ENCODE peak calls at places on chromosomes 13 and 19, in eight cellular contexts. A is heart right ventricle, G is ovary, Q is fibroblast of pulmonary artery, M is AG09309, V is WERI-Rb-1, O is GM06990, U is tibial nerve. K is an unnamed sample.

GRCh38 chr13:113445791-113446487 is 7.3 kb downstream of the ADPRHL1 start:
- DNase-seq in U (no peak), M (no peak), O (peak), G (no peak), A (no peak), V (no peak), Q (no peak), K (no peak)

GRCh38 chr19:42363614-42364346 is 26.3 kb downstream of the CNFN start:
- DNase-seq in Q (no peak), U (no peak), G (no peak), M (no peak), V (no peak), O (no peak), A (no peak), K (no peak)

GRCh38 chr19:15210323-15210774 is 9.6 kb upstream of the NOTCH3 start:
- DNase-seq in Q (peak), U (no peak), G (no peak), O (no peak), M (peak), V (no peak), A (peak), K (no peak)

GRCh38 chr19:58054792-58055482 is 4.1 kb upstream of the ZNF135 start:
- DNase-seq in A (peak), G (peak), U (no peak), O (no peak), Q (peak), M (no peak), V (peak), K (no peak)

GRCh38 chr13:92833071-92833470 is 393.5 kb upstream of the GPC6 start:
- DNase-seq in O (no peak), Q (peak), V (no peak), A (no peak), M (no peak), G (no peak), U (no peak), K (no peak)

GRCh38 chr13:72963762-72964161 is 95.0 kb upstream of the KLF5 start:
- DNase-seq in M (no peak), V (no peak), A (no peak), U (no peak), O (peak), G (no peak), Q (no peak), K (no peak)

GRCh38 chr13:46575843-46576242 is 22.9 kb downstream of the LRCH1 start:
- DNase-seq in Q (peak), M (no peak), U (no peak), V (peak), G (no peak), O (no peak), A (no peak), K (no peak)

GRCh38 chr19:7787141-7787540 is 24.1 kb downstream of the CLEC4M start:
- DNase-seq in M (no peak), O (no peak), Q (no peak), V (no peak), U (no peak), A (peak), G (no peak), K (peak)

GRCh38 chr13:26022538-26023292 is 29.1 kb downstream of the SHISA2 start:
- DNase-seq in Q (peak), G (no peak), O (no peak), V (no peak), U (no peak), M (peak), A (peak), K (peak)

GRCh38 chr13:80390338-80390737 is 49.4 kb upstream of the SPRY2 start:
- DNase-seq in U (no peak), M (no peak), A (no peak), O (no peak), Q (no peak), G (no peak), V (no peak), K (no peak)

GRCh38 chr19:41273076-41273475 is 8.9 kb downstream of the HNRNPUL1 start:
- DNase-seq in V (no peak), A (no peak), G (no peak), Q (no peak), U (no peak), O (no peak), M (no peak), K (no peak)

GRCh38 chr19:47186337-47187022 is 44.5 kb downstream of the BBC3 start:
- DNase-seq in U (no peak), O (peak), A (no peak), G (no peak), M (no peak), Q (no peak), V (no peak), K (no peak)

GRCh38 chr19:39937792-39938191 is 3.4 kb upstream of the FCGBP start:
- DNase-seq in G (no peak), V (no peak), Q (no peak), M (no peak), A (no peak), O (no peak), U (no peak), K (no peak)

GRCh38 chr19:8065489-8066261 is 13.1 kb downstream of the CCL25 start:
- DNase-seq in O (no peak), M (no peak), A (no peak), G (no peak), V (no peak), U (no peak), Q (no peak), K (no peak)

GRCh38 chr19:38317104-38317612 is 1.4 kb upstream of the YIF1B start:
- DNase-seq in U (no peak), G (no peak), M (no peak), V (no peak), O (no peak), A (no peak), Q (no peak), K (no peak)

GRCh38 chr13:30719521-30719914 is 15.8 kb upstream of the ALOX5AP start:
- DNase-seq in M (no peak), G (no peak), A (no peak), Q (no peak), O (no peak), V (no peak), U (no peak), K (no peak)

GRCh38 chr19:13103961-13104847 is 1.5 kb upstream of the LYL1 start:
- DNase-seq in V (peak), U (no peak), Q (no peak), G (peak), M (no peak), O (peak), A (peak), K (no peak)

GRCh38 chr19:339262-339887 is 5.2 kb downstream of the MIER2 start:
- DNase-seq in Q (no peak), O (no peak), G (no peak), V (no peak), A (no peak), U (no peak), M (no peak), K (no peak)

GRCh38 chr13:59774511-59774911 is 389.2 kb downstream of the DIAPH3 start:
- DNase-seq in M (peak), U (no peak), G (no peak), O (no peak), A (no peak), Q (peak), V (no peak), K (no peak)

GRCh38 chr19:52778811-52779210 is 7.8 kb downstream of the ZNF600 start:
- DNase-seq in U (no peak), G (no peak), V (no peak), Q (no peak), A (no peak), M (no peak), O (peak), K (no peak)

GRCh38 chr19:10503002-10503789 is at the start of gene KEAP1:
- DNase-seq in A (peak), V (peak), O (no peak), M (no peak), G (peak), Q (peak), U (no peak), K (peak)

GRCh38 chr19:43318203-43318602 is 35.3 kb upstream of the CD177 start:
- DNase-seq in A (no peak), U (no peak), G (no peak), O (no peak), Q (no peak), V (no peak), M (no peak), K (no peak)

GRCh38 chr13:60654405-60654804 is 257.4 kb downstream of the TDRD3 start:
- DNase-seq in U (no peak), V (peak), M (no peak), O (no peak), G (no peak), Q (peak), A (peak), K (no peak)

GRCh38 chr13:27542220-27542619 is 78.1 kb downstream of the LNX2 start:
- DNase-seq in O (no peak), G (no peak), M (no peak), A (no peak), Q (no peak), U (no peak), V (no peak), K (no peak)

GRCh38 chr19:19822148-19822429 is 539 bp upstream of the ZNF506 start:
- DNase-seq in G (no peak), U (no peak), A (no peak), O (no peak), V (peak), M (no peak), Q (no peak), K (no peak)

GRCh38 chr19:34365463-34366401 is 736 bp downstream of the GPI start:
- DNase-seq in M (no peak), U (no peak), A (peak), Q (peak), O (peak), V (peak), G (peak), K (peak)

GRCh38 chr13:107586216-107586615 is 629.1 kb downstream of the LIG4 start:
- DNase-seq in Q (no peak), G (no peak), U (no peak), M (peak), V (no peak), A (no peak), O (no peak), K (no peak)

GRCh38 chr19:48491793-48492123 is 19.9 kb downstream of the LMTK3 start:
- DNase-seq in M (no peak), O (no peak), Q (no peak), A (no peak), V (peak), U (no peak), G (no peak), K (no peak)

GRCh38 chr13:92967923-92968322 is 258.7 kb upstream of the GPC6 start:
- DNase-seq in Q (peak), A (no peak), M (peak), G (no peak), U (no peak), V (peak), O (no peak), K (no peak)

GRCh38 chr13:23440821-23441608 is 7.5 kb upstream of the SACS start:
- DNase-seq in V (no peak), M (no peak), A (no peak), Q (no peak), U (no peak), O (no peak), G (no peak), K (no peak)

GRCh38 chr13:105820415-105820814 is 715.0 kb downstream of the EFNB2 start:
- DNase-seq in M (no peak), A (no peak), O (no peak), Q (no peak), G (no peak), V (no peak), U (no peak), K (no peak)

GRCh38 chr13:21639604-21640003 is 31.3 kb upstream of the FGF9 start:
- DNase-seq in G (no peak), O (no peak), U (no peak), A (no peak), M (no peak), V (no peak), Q (no peak), K (no peak)

GRCh38 chr19:50293263-50294004 is 35.7 kb downstream of the KCNC3 start:
- DNase-seq in Q (no peak), M (no peak), V (no peak), U (no peak), O (no peak), A (no peak), G (no peak), K (no peak)

GRCh38 chr19:2034729-2035589 is 16.1 kb downstream of the MKNK2 start:
- DNase-seq in O (peak), V (no peak), M (no peak), Q (peak), G (peak), A (peak), U (peak), K (peak)
- H3K4me3 ChIP-seq in O (no peak), V (no peak), M (no peak), Q (no peak), G (no peak), A (no peak), U (no peak), K (no peak)

DNA sequence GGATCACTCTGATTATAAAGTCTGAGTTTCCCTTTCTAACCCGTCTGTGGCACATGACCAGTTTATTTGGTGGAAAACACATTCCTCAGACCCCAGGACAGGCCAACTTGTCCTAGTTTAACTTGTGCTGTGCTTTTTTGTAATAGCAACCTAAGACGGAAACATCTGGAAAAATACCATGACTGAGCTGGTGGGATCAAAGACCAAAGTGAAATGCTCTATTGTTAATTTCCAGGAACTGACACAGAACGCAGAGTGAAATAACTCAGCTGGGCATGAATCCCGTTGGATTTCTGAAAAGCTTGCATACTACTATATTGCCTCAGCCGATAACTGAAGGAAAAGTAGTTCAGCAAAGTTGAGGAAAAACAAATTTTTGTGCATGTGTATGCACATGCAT is 188.0 kb downstream of the LHFPL6 start:
- DNase-seq in Q (peak), V (no peak), A (no peak), G (peak), O (no peak), M (no peak), U (no peak), K (no peak)
- H3K4me3 ChIP-seq in Q (no peak), V (no peak), A (peak), G (no peak), O (no peak), M (no peak), U (peak), K (no peak)

GRCh38 chr19:4229179-4229931 is at the start of gene EBI3:
- DNase-seq in U (no peak), A (no peak), M (no peak), V (peak), Q (peak), G (no peak), O (peak), K (no peak)
- H3K4me3 ChIP-seq in U (peak), A (no peak), M (no peak), V (no peak), Q (no peak), G (no peak), O (peak), K (no peak)

GRCh38 chr13:100666124-100666523 is 8.5 kb downstream of the TMTC4 start:
- DNase-seq in O (no peak), V (no peak), U (no peak), M (no peak), G (peak), Q (peak), A (no peak), K (no peak)
- H3K4me3 ChIP-seq in O (no peak), V (no peak), U (no peak), M (no peak), G (no peak), Q (no peak), A (no peak), K (no peak)

GRCh38 chr19:29735821-29736220 is 20.8 kb upstream of the C19orf12 start:
- DNase-seq in A (no peak), V (no peak), O (no peak), Q (no peak), G (no peak), M (no peak), U (no peak), K (no peak)
- H3K4me3 ChIP-seq in A (no peak), V (no peak), O (no peak), Q (no peak), G (no peak), M (no peak), U (no peak), K (no peak)